ENCODE peak calls at places on chromosomes 16 and 17, in four cellular contexts. P is CD4-positive, alpha-beta T cell; W is AG10803; J is AG04449. X is an unnamed sample.

GRCh38 chr16:71564377-71564967 is 12.4 kb downstream of the TAT start:
- DNase-seq in P (no peak), W (no peak), J (no peak), X (no peak)

GRCh38 chr17:13597723-13598347 is 3.9 kb downstream of the HS3ST3A1 start:
- DNase-seq in P (no peak), W (peak), J (no peak), X (no peak)

GRCh38 chr17:28717578-28718316 is at the start of gene RAB34:
- DNase-seq in P (peak), W (peak), J (no peak), X (no peak)

GRCh38 chr17:33112763-33113162 is 121.1 kb downstream of the SPACA3 start:
- DNase-seq in P (no peak), W (peak), J (no peak), X (no peak)

GRCh38 chr16:27450836-27451341 is 48.9 kb downstream of the IL21R start:
- DNase-seq in P (no peak), W (no peak), J (no peak), X (no peak)

GRCh38 chr16:2147981-2148671 is at the start of gene RAB26:
- DNase-seq in P (peak), W (no peak), J (no peak), X (peak)

GRCh38 chr16:27778926-27779570 is 229.1 kb downstream of the KATNIP start:
- DNase-seq in P (no peak), W (no peak), J (no peak), X (no peak)

GRCh38 chr17:5481451-5481850 is 4.5 kb downstream of the DERL2 start:
- DNase-seq in P (no peak), W (no peak), J (no peak), X (no peak)

GRCh38 chr17:61444831-61445230 is 7.4 kb upstream of the TBX4 start:
- DNase-seq in P (no peak), W (no peak), J (no peak), X (no peak)

GRCh38 chr17:7019839-7020519 is 2.9 kb upstream of the BCL6B start:
- DNase-seq in P (no peak), W (peak), J (no peak), X (no peak)

GRCh38 chr16:24075929-24076716 is 180.0 kb upstream of the CACNG3 start:
- DNase-seq in P (no peak), W (no peak), J (no peak), X (no peak)

GRCh38 chr17:58917228-58917627 is 161.6 kb downstream of the PPM1E start:
- DNase-seq in P (no peak), W (no peak), J (no peak), X (no peak)

GRCh38 chr17:15086776-15087175 is 178.3 kb downstream of the PMP22 start:
- DNase-seq in P (no peak), W (no peak), J (no peak), X (no peak)

GRCh38 chr16:7615565-7615964 is 282.9 kb downstream of the RBFOX1 start:
- DNase-seq in P (no peak), W (no peak), J (no peak), X (no peak)

GRCh38 chr17:17913695-17914332 is 58.4 kb downstream of the TOM1L2 start:
- DNase-seq in P (peak), W (peak), J (peak), X (peak)

GRCh38 chr17:73025041-73025440 is 67.4 kb downstream of the SLC39A11 start:
- DNase-seq in P (no peak), W (no peak), J (no peak), X (no peak)

GRCh38 chr17:3812771-3813170 is 11.8 kb upstream of the ITGAE start:
- DNase-seq in P (no peak), W (no peak), J (no peak), X (no peak)

GRCh38 chr16:88387941-88388627 is 5.3 kb downstream of the ZNF469 start:
- DNase-seq in P (no peak), W (peak), J (no peak), X (no peak)

GRCh38 chr16:78235168-78235800 is 135.8 kb downstream of the WWOX start:
- DNase-seq in P (peak), W (peak), J (no peak), X (peak)

GRCh38 chr16:69037373-69038160 is 67.9 kb upstream of the HAS3 start:
- DNase-seq in P (no peak), W (no peak), J (no peak), X (no peak)

GRCh38 chr17:7147772-7148171 is 31.4 kb downstream of the ASGR1 start:
- DNase-seq in P (no peak), W (no peak), J (no peak), X (no peak)

GRCh38 chr17:10025976-10026785 is 121.1 kb upstream of the RCVRN start:
- DNase-seq in P (no peak), W (no peak), J (no peak), X (no peak)

GRCh38 chr16:57726433-57726947 is 9.1 kb upstream of the KATNB1 start:
- DNase-seq in P (no peak), W (no peak), J (no peak), X (no peak)

GRCh38 chr16:74607310-74607966 is 524 bp upstream of the GLG1 start:
- DNase-seq in P (no peak), W (no peak), J (no peak), X (no peak)

GRCh38 chr16:77834600-77834963 is 46.2 kb downstream of the VAT1L start:
- DNase-seq in P (no peak), W (peak), J (peak), X (no peak)

GRCh38 chr16:68065716-68066305 is 19.4 kb upstream of the NFATC3 start:
- DNase-seq in P (no peak), W (peak), J (peak), X (no peak)

GRCh38 chr17:50060951-50061712 is 5.2 kb downstream of the ITGA3 start:
- DNase-seq in P (no peak), W (peak), J (no peak), X (no peak)

GRCh38 chr17:416293-417206 is 63.9 kb upstream of the RPH3AL start:
- DNase-seq in P (peak), W (no peak), J (no peak), X (no peak)

GRCh38 chr17:32793841-32794240 is 83.1 kb downstream of the MYO1D start:
- DNase-seq in P (no peak), W (no peak), J (no peak), X (no peak)

GRCh38 chr17:10067446-10068143 is 130.8 kb downstream of the GAS7 start:
- DNase-seq in P (no peak), W (no peak), J (no peak), X (no peak)

GRCh38 chr17:47812146-47812920 is 9.3 kb downstream of the OSBPL7 start:
- DNase-seq in P (no peak), W (no peak), J (no peak), X (no peak)

GRCh38 chr17:7307686-7308624 is 527 bp downstream of the EIF5A start:
- DNase-seq in P (peak), W (peak), J (no peak), X (no peak)

GRCh38 chr17:13337864-13338371 is 263.8 kb downstream of the HS3ST3A1 start:
- DNase-seq in P (no peak), W (peak), J (no peak), X (no peak)

GRCh38 chr17:81090361-81091133 is 55.6 kb downstream of the BAIAP2 start:
- DNase-seq in P (no peak), W (peak), J (no peak), X (no peak)

GRCh38 chr17:73952136-73952497 is 251.4 kb upstream of the RPL38 start:
- DNase-seq in P (no peak), W (no peak), J (no peak), X (peak)

GRCh38 chr16:719815-720506 is 985 bp upstream of the ANTKMT start:
- DNase-seq in P (no peak), W (no peak), J (no peak), X (no peak)
- TF ChIP-seq CTCF in P (no peak), W (peak), J (peak), X (no peak)

GRCh38 chr16:12573730-12574383 is 229.8 kb downstream of the CPPED1 start:
- DNase-seq in P (peak), W (peak), J (no peak), X (peak)
- TF ChIP-seq CTCF in P (peak), W (peak), J (peak), X (peak)

DNA sequence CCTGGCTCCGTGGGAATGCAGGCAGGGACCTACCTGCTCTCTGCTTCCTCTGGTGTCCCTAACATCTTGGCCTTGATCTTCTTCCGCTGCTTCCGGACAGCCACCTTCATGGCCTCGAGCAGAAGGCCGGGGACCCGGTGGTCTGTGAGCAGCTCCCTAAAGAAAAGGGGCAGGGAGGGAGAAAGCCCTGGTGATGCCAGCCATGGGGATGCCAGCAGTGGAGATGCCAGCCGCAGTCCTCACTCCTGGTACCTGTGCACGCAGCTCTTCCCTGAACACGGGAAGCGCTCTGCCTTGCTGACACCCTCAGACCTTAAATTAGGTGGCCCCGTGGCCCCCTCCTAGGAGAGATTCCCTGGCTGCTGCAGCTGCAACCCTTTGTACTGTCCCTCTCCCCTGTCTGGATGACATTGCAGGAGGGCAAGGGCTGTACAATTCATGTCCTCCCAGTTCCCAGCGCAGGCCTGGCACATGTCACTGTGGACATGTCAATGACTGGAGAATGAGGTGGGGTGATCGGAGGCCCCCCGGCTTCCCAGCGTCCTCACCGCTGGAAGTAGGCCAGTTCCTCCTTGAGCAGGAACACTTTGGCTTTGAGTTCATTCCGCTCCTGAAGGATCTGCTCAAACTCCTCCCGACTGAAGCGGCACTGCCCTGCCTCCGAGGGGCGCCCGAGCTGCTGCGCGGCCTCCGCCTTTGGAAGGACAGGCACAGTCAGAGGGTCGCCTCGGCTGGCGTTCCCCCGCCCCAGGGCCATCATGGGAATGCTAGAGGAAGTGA is 1.7 kb downstream of the RILP start:
- DNase-seq in P (peak), W (peak), J (no peak), X (no peak)
- TF ChIP-seq CTCF in P (no peak), W (peak), J (peak), X (no peak)

GRCh38 chr16:89999831-90000574 is 19.3 kb downstream of the DBNDD1 start:
- DNase-seq in P (no peak), W (no peak), J (no peak), X (no peak)
- TF ChIP-seq CTCF in P (no peak), W (no peak), J (no peak), X (no peak)

DNA sequence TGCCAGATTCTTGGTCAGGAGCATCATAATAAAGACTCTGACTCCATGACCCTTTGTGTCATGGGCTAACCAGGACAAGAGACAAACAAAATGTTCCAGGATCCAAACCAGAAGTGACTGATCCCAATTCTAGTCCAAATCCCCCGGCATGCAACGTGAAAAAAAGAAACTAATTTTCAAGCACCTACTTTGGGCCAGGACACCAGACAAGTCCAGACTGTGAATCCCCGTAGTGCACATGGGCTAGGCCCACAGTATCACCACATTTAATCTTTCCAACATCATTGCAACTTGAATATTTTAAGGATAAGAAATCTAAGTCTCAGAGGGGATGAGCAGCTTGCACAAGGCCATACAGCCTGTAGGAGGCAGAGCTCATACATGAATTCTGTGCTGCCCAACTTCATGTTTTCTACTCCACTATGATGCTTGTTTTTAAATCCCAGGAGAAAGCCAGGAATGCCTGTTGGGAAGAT is 365.7 kb downstream of the NPIPA8 start:
- DNase-seq in P (no peak), W (peak), J (no peak), X (no peak)
- TF ChIP-seq CTCF in P (no peak), W (peak), J (no peak), X (peak)

GRCh38 chr17:8341456-8341855 is 1.8 kb downstream of the ODF4 start:
- DNase-seq in P (no peak), W (peak), J (no peak), X (no peak)

GRCh38 chr17:8337802-8338744 is 1.6 kb upstream of the ODF4 start:
- DNase-seq in P (no peak), W (no peak), J (no peak), X (no peak)

GRCh38 chr17:8339540-8339939 is at the start of gene ODF4:
- DNase-seq in P (no peak), W (no peak), J (no peak), X (no peak)

GRCh38 chr17:8333281-8333680 is 6.4 kb upstream of the ODF4 start:
- DNase-seq in P (no peak), W (no peak), J (no peak), X (no peak)

GRCh38 chr17:8338806-8339205 is 834 bp upstream of the ODF4 start:
- DNase-seq in P (no peak), W (no peak), J (no peak), X (no peak)
- TF ChIP-seq CTCF in P (no peak), W (no peak), J (no peak), X (no peak)

X was measured in D721Med.